ENCODE peak calls at places on chromosomes 12 and 14, in nine cellular contexts. I is mammary epithelial cell; K is K562; M is CD4-positive, alpha-beta memory T cell; P is GM23248; T is WERI-Rb-1; R is A549; C is ovary; S is CD8-positive, alpha-beta memory T cell. U is an unnamed sample.

GRCh38 chr12:117311-117710 is 50.7 kb downstream of the IQSEC3 start:
- DNase-seq in T (no peak), M (no peak), P (no peak), C (peak), R (no peak), K (no peak), I (no peak), S (no peak), U (no peak)

GRCh38 chr14:63512861-63513260 is 30.3 kb downstream of the PPP2R5E start:
- DNase-seq in C (no peak), R (no peak), I (no peak), S (no peak), K (no peak), P (no peak), T (no peak), M (no peak), U (no peak)

GRCh38 chr12:48286665-48287064 is 64.1 kb downstream of the ZNF641 start:
- DNase-seq in S (no peak), T (peak), M (no peak), K (no peak), P (peak), R (peak), C (no peak), I (no peak), U (no peak)

GRCh38 chr12:120350576-120351350 is 18.2 kb downstream of the MSI1 start:
- DNase-seq in S (no peak), K (no peak), T (no peak), I (no peak), C (no peak), R (no peak), M (no peak), P (no peak), U (no peak)

GRCh38 chr12:52857500-52857899 is 8.7 kb upstream of the KRT78 start:
- DNase-seq in C (no peak), T (no peak), P (no peak), I (peak), S (no peak), K (no peak), R (no peak), M (no peak), U (no peak)

GRCh38 chr14:78697341-78697740 is 527.2 kb downstream of the NRXN3 start:
- DNase-seq in C (no peak), R (peak), M (no peak), S (no peak), T (no peak), P (peak), K (no peak), I (peak), U (no peak)

GRCh38 chr12:19867151-19867550 is 427.9 kb downstream of the AEBP2 start:
- DNase-seq in S (no peak), C (no peak), R (no peak), P (peak), T (no peak), I (no peak), M (no peak), K (no peak), U (no peak)

GRCh38 chr12:43143278-43143677 is 408.7 kb downstream of the ADAMTS20 start:
- DNase-seq in K (no peak), P (no peak), R (no peak), S (no peak), T (no peak), I (no peak), C (no peak), M (no peak), U (no peak)

GRCh38 chr12:42407306-42407705 is 81.3 kb downstream of the PPHLN1 start:
- DNase-seq in T (no peak), K (no peak), S (no peak), C (no peak), R (peak), P (peak), I (peak), M (no peak), U (no peak)

GRCh38 chr14:61417890-61418455 is 96.6 kb downstream of the PRKCH start:
- DNase-seq in S (no peak), C (no peak), K (no peak), T (no peak), M (no peak), R (no peak), P (no peak), I (no peak), U (no peak)

GRCh38 chr14:61421212-61421923 is 100.0 kb downstream of the PRKCH start:
- DNase-seq in T (no peak), K (no peak), I (no peak), C (no peak), S (no peak), R (no peak), P (no peak), M (no peak), U (no peak)

GRCh38 chr14:61419201-61419600 is 97.8 kb downstream of the PRKCH start:
- DNase-seq in K (no peak), P (no peak), M (no peak), T (no peak), C (no peak), R (no peak), I (no peak), S (no peak), U (no peak)

GRCh38 chr14:61418749-61419148 is 97.4 kb downstream of the PRKCH start:
- DNase-seq in K (no peak), C (no peak), R (no peak), S (no peak), I (no peak), P (no peak), T (no peak), M (no peak), U (no peak)

DNA sequence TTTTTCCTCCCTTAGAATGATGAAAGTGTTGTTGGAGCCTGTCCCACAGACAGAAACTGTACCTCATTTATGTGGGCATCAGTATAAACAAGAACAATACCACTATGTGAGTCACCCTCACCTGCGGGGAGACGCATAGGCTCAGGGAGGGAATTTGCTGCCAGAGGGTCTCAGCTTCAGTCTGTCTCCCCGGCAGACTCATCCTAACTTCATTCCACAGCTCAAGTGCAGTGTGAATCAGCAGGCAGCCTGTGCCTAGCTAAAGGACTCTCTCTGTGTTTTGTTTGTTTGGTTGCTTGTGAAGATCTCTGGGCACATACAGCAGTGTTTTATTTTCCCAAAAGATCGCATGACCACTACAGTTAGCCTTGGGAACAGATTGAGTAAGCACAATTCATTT is 98.9 kb downstream of the PRKCH start:
- DNase-seq in I (peak), P (peak), R (peak), K (no peak), S (no peak), M (no peak), T (no peak), C (no peak), U (peak)
- H3K27ac ChIP-seq in I (peak), P (no peak), R (peak), K (no peak), S (no peak), M (no peak), T (no peak), C (no peak), U (peak)

GRCh38 chr14:60164404-60164716 is 838 bp downstream of the DHRS7 start:
- DNase-seq in I (no peak), C (no peak), S (no peak), M (no peak), P (no peak), R (no peak), T (no peak), K (no peak), U (no peak)

GRCh38 chr14:60165547-60165876 is 314 bp upstream of the DHRS7 start:
- DNase-seq in M (no peak), K (no peak), P (no peak), I (no peak), R (no peak), T (no peak), S (no peak), C (no peak), U (no peak)

GRCh38 chr14:60163741-60164140 is 1.5 kb downstream of the DHRS7 start:
- DNase-seq in P (peak), I (no peak), S (no peak), C (no peak), T (no peak), M (no peak), R (no peak), K (no peak), U (no peak)

GRCh38 chr14:60164717-60165546 is at the start of gene DHRS7:
- DNase-seq in P (peak), I (peak), S (peak), M (peak), R (peak), K (peak), T (peak), C (peak), U (peak)

DNA sequence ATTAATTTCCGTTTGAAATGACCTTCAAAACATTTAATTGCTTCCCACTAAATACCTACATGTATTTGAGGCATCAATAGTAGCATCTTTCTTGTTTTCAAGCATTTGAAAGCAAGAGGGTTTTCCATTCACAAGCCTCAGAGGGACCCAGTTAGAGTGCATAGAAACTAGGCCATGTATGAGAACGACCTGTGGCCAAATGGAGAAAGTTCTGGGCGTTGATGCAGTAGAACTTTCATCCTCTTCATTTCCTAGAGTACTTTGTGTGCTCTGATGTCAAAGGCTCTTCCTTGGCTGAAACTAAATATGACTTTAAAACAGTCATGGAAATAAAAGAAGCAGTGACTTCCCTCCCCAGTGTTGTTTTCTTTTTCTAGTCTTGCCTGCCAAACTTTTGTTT is 946 bp upstream of the DHRS7 start:
- DNase-seq in I (no peak), C (no peak), S (no peak), T (no peak), P (peak), M (no peak), K (no peak), R (no peak), U (no peak)
- H3K27ac ChIP-seq in I (no peak), C (peak), S (peak), T (peak), P (no peak), M (peak), K (no peak), R (no peak), U (peak)

DNA sequence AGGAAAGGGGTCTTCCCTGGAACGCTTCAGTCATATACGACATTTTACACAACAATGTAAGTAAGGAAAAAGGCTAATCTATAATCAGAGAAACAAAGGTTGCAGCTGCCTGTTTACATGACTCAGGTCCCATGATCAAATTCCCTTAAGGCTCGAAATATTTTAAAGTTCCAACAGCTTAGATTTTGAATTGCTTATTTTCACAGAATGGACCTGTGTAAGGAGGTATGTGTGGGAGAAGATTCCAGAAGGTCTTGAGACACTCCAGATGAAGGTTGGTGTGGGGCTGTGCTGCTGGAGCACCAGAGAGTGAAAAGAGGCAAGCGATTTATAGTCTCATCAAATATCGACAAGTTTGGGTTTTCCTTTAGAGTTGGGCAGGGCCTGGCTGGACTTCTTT is 34.1 kb upstream of the TCL1B start:
- DNase-seq in T (no peak), M (no peak), R (no peak), K (no peak), C (no peak), P (no peak), I (no peak), S (no peak), U (no peak)
- H3K27ac ChIP-seq in T (no peak), M (no peak), R (no peak), K (no peak), C (peak), P (no peak), I (no peak), S (no peak), U (no peak)

GRCh38 chr14:23067847-23068791 is 10.8 kb upstream of the CDH24 start:
- DNase-seq in S (no peak), K (peak), T (no peak), M (no peak), I (no peak), P (peak), C (peak), R (no peak), U (no peak)
- H3K27ac ChIP-seq in S (no peak), K (no peak), T (no peak), M (no peak), I (no peak), P (no peak), C (no peak), R (no peak), U (no peak)

GRCh38 chr12:124740691-124741137 is 123.0 kb downstream of the SCARB1 start:
- DNase-seq in R (peak), M (no peak), S (no peak), K (peak), C (no peak), I (peak), P (peak), T (peak), U (no peak)
- H3K27ac ChIP-seq in R (peak), M (no peak), S (no peak), K (no peak), C (no peak), I (no peak), P (no peak), T (peak), U (no peak)

GRCh38 chr12:64190140-64190539 is 32.0 kb downstream of the KICS2 start:
- DNase-seq in P (no peak), I (no peak), K (no peak), T (no peak), S (no peak), M (no peak), R (no peak), C (no peak), U (no peak)
- H3K27ac ChIP-seq in P (no peak), I (no peak), K (no peak), T (no peak), S (no peak), M (no peak), R (no peak), C (no peak), U (no peak)

U was measured in naive thymus-derived CD4-positive, alpha-beta T cell.